ENCODE peak calls at places on chromosomes 16 and 17, in four cellular contexts. N is epithelial cell of esophagus, B is progenitor cell of endocrine pancreas, T is RWPE1. E is an unnamed sample.

GRCh38 chr17:73365934-73366623 is 54.3 kb upstream of the CDC42EP4 start:
- DNase-seq in N (no peak), B (no peak), T (no peak), E (no peak)

GRCh38 chr17:32519769-32520701 is 33.2 kb downstream of the CDK5R1 start:
- DNase-seq in N (peak; percentile 63), B (no peak), T (no peak), E (peak; percentile 51)

GRCh38 chr17:71828182-71828596 is 292.6 kb upstream of the SOX9 start:
- DNase-seq in N (no peak), B (no peak), T (no peak), E (no peak)

GRCh38 chr16:55760665-55761035 is 72.2 kb downstream of the CES1 start:
- DNase-seq in N (no peak), B (no peak), T (no peak), E (no peak)

GRCh38 chr17:19501219-19501618 is 32.4 kb upstream of the SLC47A1 start:
- DNase-seq in N (no peak), B (no peak), T (no peak), E (no peak)

GRCh38 chr16:86306811-86307517 is 203.4 kb upstream of the FOXF1 start:
- DNase-seq in N (no peak), B (no peak), T (no peak), E (no peak)

GRCh38 chr17:66445229-66445628 is 142.8 kb downstream of the PRKCA start:
- DNase-seq in N (no peak), B (no peak), T (no peak), E (no peak)

GRCh38 chr16:14401839-14402115 is 228.3 kb downstream of the PARN start:
- DNase-seq in N (no peak), B (no peak), T (no peak), E (no peak)

GRCh38 chr16:50692999-50693781 is at the start of gene NOD2:
- DNase-seq in N (peak; percentile 43), B (no peak), T (peak; percentile 54), E (peak; percentile 73)

GRCh38 chr16:63613701-63614100 is 1508.2 kb downstream of the CDH11 start:
- DNase-seq in N (peak; percentile 6), B (no peak), T (peak; percentile 26), E (no peak)

GRCh38 chr17:47266782-47267181 is 13.2 kb downstream of the ITGB3 start:
- DNase-seq in N (no peak), B (no peak), T (no peak), E (no peak)

GRCh38 chr17:47270946-47271705 is 17.5 kb downstream of the ITGB3 start:
- DNase-seq in N (no peak), B (no peak), T (no peak), E (no peak)

GRCh38 chr17:47264171-47264570 is 10.5 kb downstream of the ITGB3 start:
- DNase-seq in N (no peak), B (no peak), T (no peak), E (no peak)

GRCh38 chr17:47265983-47266541 is 12.4 kb downstream of the ITGB3 start:
- DNase-seq in N (peak; percentile 59), B (no peak), T (no peak), E (no peak)

GRCh38 chr17:47267354-47267828 is 13.8 kb downstream of the ITGB3 start:
- DNase-seq in N (peak; percentile 42), B (no peak), T (no peak), E (no peak)
- TF ChIP-seq CTCF in N (no peak), B (no peak), T (no peak), E (no peak)

GRCh38 chr17:607341-608060 is 107.1 kb downstream of the VPS53 start:
- DNase-seq in N (no peak), B (no peak), T (no peak), E (no peak)
- TF ChIP-seq CTCF in N (no peak), B (no peak), T (no peak), E (no peak)

GRCh38 chr17:2123467-2124251 is 68.8 kb downstream of the HIC1 start:
- DNase-seq in N (peak; percentile 20), B (no peak), T (no peak), E (peak; percentile 36)
- TF ChIP-seq CTCF in N (no peak), B (no peak), T (no peak), E (no peak)

GRCh38 chr16:12098429-12099310 is 122.1 kb downstream of the SNX29 start:
- DNase-seq in N (no peak), B (no peak), T (no peak), E (no peak)
- TF ChIP-seq CTCF in N (no peak), B (no peak), T (no peak), E (no peak)

DNA sequence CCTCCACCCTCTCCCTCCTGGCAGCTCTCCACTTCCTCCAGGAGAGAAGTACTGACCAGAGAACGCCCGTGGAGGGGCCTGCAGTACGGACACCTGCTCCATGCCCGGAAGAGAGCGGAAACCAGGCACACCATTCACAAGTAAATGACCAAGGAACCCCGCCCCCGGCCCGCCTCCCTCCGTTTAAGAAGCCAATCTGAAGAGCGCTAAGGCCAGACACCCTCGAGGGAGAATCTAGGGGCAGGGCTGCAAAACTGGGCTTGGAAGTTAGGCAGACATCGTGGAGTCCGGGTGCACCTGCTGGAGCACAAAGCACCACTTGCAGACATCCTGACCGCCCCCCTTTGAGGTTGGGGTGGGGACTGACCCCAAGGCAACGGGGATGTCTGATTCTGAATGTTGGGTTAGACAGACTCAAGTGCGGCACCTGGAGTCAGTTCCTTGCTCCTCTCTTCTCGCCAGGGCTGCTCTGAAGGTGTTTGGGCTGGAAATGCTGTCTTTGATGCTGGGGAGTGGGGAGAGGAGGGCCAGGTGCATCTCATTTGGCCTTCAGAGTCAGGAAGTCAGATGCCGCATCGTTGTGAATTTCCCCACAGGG is 964 bp upstream of the FAAP100 start:
- DNase-seq in N (peak; percentile 89), B (no peak), T (peak; percentile 81), E (peak; percentile 89)
- TF ChIP-seq CTCF in N (peak; percentile 31), B (no peak), T (no peak), E (peak; percentile 22)

DNA sequence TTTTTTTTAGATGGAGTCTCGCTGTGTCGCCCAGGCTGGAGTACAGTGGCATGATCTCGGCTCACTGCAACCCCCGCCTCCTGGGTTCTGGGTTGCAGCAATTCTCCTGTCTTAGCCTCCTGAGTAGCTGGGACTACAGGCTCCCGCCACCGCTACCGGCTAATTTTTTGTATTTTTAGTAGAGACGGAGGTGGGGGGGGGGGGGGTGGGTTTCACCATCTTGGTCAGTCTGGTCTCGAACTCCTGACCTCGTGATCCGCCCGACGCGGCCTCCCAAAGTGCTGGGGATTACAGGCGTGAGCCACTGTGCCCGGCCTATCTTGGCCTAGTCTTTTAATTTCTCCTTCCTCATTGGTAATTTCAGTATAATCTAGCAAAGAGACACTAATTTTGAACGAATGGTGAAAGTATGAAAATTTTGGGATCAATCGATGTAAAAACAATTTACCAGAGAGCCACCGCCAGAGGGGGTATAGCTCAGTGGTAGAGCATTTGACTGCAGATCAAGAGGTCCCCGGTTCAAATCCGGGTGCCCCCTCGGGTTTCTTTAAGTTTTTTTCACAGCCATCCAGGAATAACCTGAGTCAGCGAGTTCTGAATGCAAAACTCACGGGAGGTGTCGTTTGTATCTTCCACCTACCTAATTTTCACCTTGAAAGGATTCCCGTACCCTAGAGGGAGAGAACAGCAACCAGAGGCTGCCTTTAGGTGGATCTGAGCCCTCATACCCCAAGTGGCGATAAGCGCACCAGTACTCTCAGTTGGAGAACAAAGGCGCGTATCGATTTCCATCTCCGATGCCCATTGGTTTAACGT is 2.5 kb upstream of the LASP1 start:
- DNase-seq in N (peak; percentile 71), B (peak; percentile 41), T (no peak), E (no peak)
- TF ChIP-seq CTCF in N (peak; percentile 18), B (peak; percentile 61), T (no peak), E (no peak)

DNA sequence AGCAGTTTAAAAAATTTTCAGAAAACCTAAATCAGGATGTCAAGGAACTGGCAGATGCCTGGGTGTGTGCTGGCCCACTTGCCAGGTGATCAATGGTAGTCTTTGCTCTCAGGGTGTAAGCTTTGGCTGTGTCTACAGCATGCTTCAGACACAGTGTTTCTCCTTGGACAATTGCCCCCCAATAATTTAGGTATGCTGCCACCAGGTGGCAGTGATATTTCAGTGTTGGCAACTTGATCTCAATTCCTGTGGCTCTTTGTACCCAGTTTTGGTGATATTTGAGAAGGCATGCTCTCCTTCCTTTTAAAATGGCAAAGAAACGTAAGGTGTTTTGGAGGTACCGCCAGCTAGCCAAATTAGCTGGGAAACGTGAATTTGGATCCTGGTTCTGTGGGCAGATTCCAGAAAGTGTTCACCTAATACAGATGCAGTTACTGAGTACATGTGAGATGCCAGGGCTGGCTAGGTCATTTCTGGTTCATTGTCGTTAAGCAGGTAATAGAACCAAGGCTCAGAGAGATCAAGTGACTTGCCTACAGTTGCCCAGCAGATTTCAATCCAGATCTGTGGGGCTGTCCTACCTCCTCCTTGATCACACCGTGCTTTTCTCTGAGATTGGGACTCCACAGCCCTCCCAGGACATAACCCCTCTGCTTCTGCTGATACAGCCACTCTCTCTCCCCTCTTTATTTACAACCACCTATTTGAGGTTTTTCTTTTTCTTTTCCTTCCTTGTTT is 155.6 kb upstream of the PLCG2 start:
- DNase-seq in N (peak; percentile 58), B (no peak), T (no peak), E (peak; percentile 66)
- TF ChIP-seq CTCF in N (peak; percentile 57), B (peak; percentile 62), T (no peak), E (peak; percentile 73)

DNA sequence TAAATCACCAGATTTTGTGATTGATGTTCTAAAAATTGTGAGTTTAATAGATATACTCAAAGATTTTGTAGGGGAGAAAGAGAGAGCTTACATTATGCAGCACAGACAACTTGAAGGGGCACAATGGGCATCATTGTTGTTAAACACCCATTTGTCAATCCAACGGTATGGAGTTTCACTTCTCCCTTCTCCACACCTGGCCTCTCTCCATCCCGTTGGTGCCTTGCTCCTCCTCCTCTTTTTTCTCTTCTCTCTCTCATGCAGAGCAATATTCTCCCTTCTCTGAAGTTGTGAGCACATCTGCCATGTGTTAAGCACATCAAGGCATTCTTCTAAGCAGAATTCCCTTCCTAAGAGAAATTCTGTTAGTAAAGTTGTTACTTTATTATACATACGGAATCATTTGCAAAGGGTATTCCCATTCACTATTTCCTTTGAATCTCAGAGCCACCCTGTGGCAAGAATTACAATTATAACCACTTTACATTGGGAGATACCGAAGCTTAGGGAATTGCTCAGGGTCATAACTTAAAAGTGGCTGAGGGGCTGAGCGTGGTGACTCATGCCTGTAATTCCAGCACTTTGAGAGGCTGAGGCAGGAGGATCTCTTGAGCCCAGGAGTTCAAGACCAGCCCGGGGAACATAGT is 40.5 kb upstream of the SKAP1 start:
- DNase-seq in N (no peak), B (no peak), T (no peak), E (no peak)
- TF ChIP-seq CTCF in N (no peak), B (no peak), T (no peak), E (no peak)

GRCh38 chr16:15780805-15781204 is 76.0 kb downstream of the MYH11 start:
- DNase-seq in N (no peak), B (no peak), T (no peak), E (no peak)

GRCh38 chr16:15779664-15780351 is 77.0 kb downstream of the MYH11 start:
- DNase-seq in N (no peak), B (no peak), T (no peak), E (no peak)

GRCh38 chr16:15783985-15784384 is 72.8 kb downstream of the MYH11 start:
- DNase-seq in N (no peak), B (no peak), T (no peak), E (no peak)

GRCh38 chr16:15782573-15783365 is 74.1 kb downstream of the MYH11 start:
- DNase-seq in N (no peak), B (no peak), T (no peak), E (no peak)

DNA sequence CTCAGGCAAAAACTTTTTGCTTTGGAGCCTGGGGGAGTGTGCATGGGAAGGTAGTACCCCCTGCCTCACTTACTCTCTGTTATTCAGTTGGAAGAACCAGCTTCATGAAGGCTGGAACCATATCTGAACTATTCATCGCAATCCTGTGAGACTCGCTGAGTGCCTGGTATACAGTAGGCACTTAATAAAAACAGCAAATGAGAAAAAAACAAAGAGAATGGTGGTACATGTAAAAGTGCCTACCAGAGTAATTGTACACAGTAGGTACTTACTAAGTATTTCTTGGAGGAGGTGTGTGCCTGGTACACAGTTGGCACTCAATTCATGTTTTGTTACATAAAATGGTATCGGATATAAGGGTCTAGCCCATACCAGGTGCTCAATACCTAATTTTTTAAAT is 75.2 kb downstream of the MYH11 start:
- DNase-seq in N (no peak), B (no peak), T (no peak), E (no peak)
- TF ChIP-seq CTCF in N (no peak), B (no peak), T (no peak), E (no peak)